ENCODE peak calls at places on chromosomes 2 and 18, in ten cellular contexts. K is body of pancreas, O is stomach, Y is heart left ventricle, L is adrenal gland, P is uterus, B is A549, Q is breast epithelium, I is ovary, F is right lobe of liver. E is an unnamed sample.

GRCh38 chr2:12980817-12981216 is 264.1 kb downstream of the TRIB2 start:
- DNase-seq in K (no peak), O (no peak), Y (no peak), L (no peak), P (no peak), B (no peak), Q (no peak), I (no peak), F (no peak), E (no peak)

GRCh38 chr18:57223160-57223870 is 76.4 kb downstream of the BOD1L2 start:
- DNase-seq in K (no peak), O (no peak), Y (no peak), L (no peak), P (no peak), B (peak), Q (no peak), I (no peak), F (no peak), E (no peak)

GRCh38 chr2:134080759-134081158 is 173.1 kb upstream of the MGAT5 start:
- DNase-seq in K (no peak), O (no peak), Y (no peak), L (no peak), P (no peak), B (no peak), Q (no peak), I (no peak), F (no peak), E (no peak)

GRCh38 chr2:61045999-61046398 is 19.7 kb upstream of the SANBR start:
- DNase-seq in K (no peak), O (no peak), Y (no peak), L (no peak), P (no peak), B (no peak), Q (no peak), I (no peak), F (no peak), E (no peak)

GRCh38 chr2:231348173-231348572 is 47.3 kb upstream of the B3GNT7 start:
- DNase-seq in K (no peak), O (peak), Y (no peak), L (no peak), P (no peak), B (peak), Q (no peak), I (no peak), F (peak), E (no peak)

GRCh38 chr2:40028792-40029488 is 249.9 kb upstream of the THUMPD2 start:
- DNase-seq in K (no peak), O (no peak), Y (no peak), L (no peak), P (no peak), B (no peak), Q (no peak), I (no peak), F (no peak), E (no peak)

GRCh38 chr2:109054865-109055264 is 65.8 kb upstream of the EDAR start:
- DNase-seq in K (no peak), O (no peak), Y (no peak), L (no peak), P (no peak), B (no peak), Q (no peak), I (no peak), F (no peak), E (no peak)

GRCh38 chr2:15223887-15224286 is 337.2 kb downstream of the NBAS start:
- DNase-seq in K (no peak), O (no peak), Y (no peak), L (no peak), P (no peak), B (peak), Q (no peak), I (no peak), F (no peak), E (no peak)

GRCh38 chr18:48153641-48154481 is 223.4 kb upstream of the SMAD2 start:
- DNase-seq in K (peak), O (peak), Y (no peak), L (no peak), P (no peak), B (peak), Q (no peak), I (peak), F (peak), E (peak)

GRCh38 chr18:29378739-29379138 is 1201.8 kb upstream of the CDH2 start:
- DNase-seq in K (no peak), O (no peak), Y (no peak), L (no peak), P (no peak), B (no peak), Q (no peak), I (no peak), F (no peak), E (no peak)

GRCh38 chr2:198036029-198036879 is 231.9 kb downstream of the PLCL1 start:
- DNase-seq in K (no peak), O (no peak), Y (no peak), L (no peak), P (no peak), B (no peak), Q (no peak), I (no peak), F (no peak), E (no peak)

GRCh38 chr2:126244937-126245336 is 411.0 kb upstream of the GYPC start:
- DNase-seq in K (peak), O (peak), Y (peak), L (peak), P (no peak), B (peak), Q (no peak), I (no peak), F (peak), E (peak)

GRCh38 chr2:28437918-28438317 is 45.3 kb downstream of the FOSL2 start:
- DNase-seq in K (no peak), O (no peak), Y (no peak), L (no peak), P (no peak), B (no peak), Q (no peak), I (no peak), F (no peak), E (no peak)

GRCh38 chr18:10475633-10476388 is 21.4 kb downstream of the APCDD1 start:
- DNase-seq in K (no peak), O (no peak), Y (no peak), L (no peak), P (no peak), B (no peak), Q (no peak), I (no peak), F (no peak), E (no peak)

GRCh38 chr18:42310956-42311355 is 355.9 kb downstream of the PIK3C3 start:
- DNase-seq in K (no peak), O (no peak), Y (peak), L (no peak), P (no peak), B (no peak), Q (no peak), I (no peak), F (no peak), E (peak)

GRCh38 chr2:179447839-179448447 is 183.3 kb upstream of the SESTD1 start:
- DNase-seq in K (no peak), O (no peak), Y (no peak), L (no peak), P (no peak), B (no peak), Q (no peak), I (no peak), F (no peak), E (no peak)

GRCh38 chr18:3916082-3916481 is 466.1 kb downstream of the TGIF1 start:
- DNase-seq in K (no peak), O (no peak), Y (peak), L (no peak), P (no peak), B (no peak), Q (no peak), I (no peak), F (no peak), E (no peak)

GRCh38 chr18:52219102-52219501 is 120.9 kb upstream of the DCC start:
- DNase-seq in K (no peak), O (no peak), Y (no peak), L (no peak), P (no peak), B (no peak), Q (no peak), I (no peak), F (no peak), E (no peak)

GRCh38 chr2:236852100-236852976 is 233.4 kb upstream of the COPS8 start:
- DNase-seq in K (peak), O (no peak), Y (peak), L (no peak), P (peak), B (no peak), Q (no peak), I (no peak), F (no peak), E (no peak)

GRCh38 chr2:30629866-30630265 is 177.4 kb downstream of the CAPN13 start:
- DNase-seq in K (no peak), O (no peak), Y (no peak), L (no peak), P (no peak), B (peak), Q (no peak), I (no peak), F (no peak), E (no peak)

GRCh38 chr2:26985807-26986206 is 15.4 kb downstream of the MAPRE3 start:
- DNase-seq in K (no peak), O (no peak), Y (no peak), L (no peak), P (no peak), B (no peak), Q (no peak), I (no peak), F (peak), E (no peak)

GRCh38 chr2:168044579-168044978 is 202.8 kb downstream of the STK39 start:
- DNase-seq in K (no peak), O (no peak), Y (no peak), L (no peak), P (no peak), B (no peak), Q (no peak), I (no peak), F (no peak), E (no peak)

GRCh38 chr2:233513953-233514655 is 52.5 kb downstream of the USP40 start:
- DNase-seq in K (peak), O (peak), Y (no peak), L (no peak), P (no peak), B (no peak), Q (no peak), I (no peak), F (no peak), E (no peak)

GRCh38 chr2:161709428-161709827 is 85.2 kb downstream of the SLC4A10 start:
- DNase-seq in K (no peak), O (no peak), Y (no peak), L (no peak), P (no peak), B (no peak), Q (no peak), I (no peak), F (no peak), E (no peak)

GRCh38 chr2:6290212-6290611 is 575.5 kb downstream of the CMPK2 start:
- DNase-seq in K (no peak), O (no peak), Y (no peak), L (no peak), P (no peak), B (no peak), Q (no peak), I (no peak), F (no peak), E (no peak)

GRCh38 chr2:172088245-172089004 is 3.1 kb downstream of the DLX1 start:
- DNase-seq in K (no peak), O (no peak), Y (no peak), L (no peak), P (no peak), B (no peak), Q (no peak), I (no peak), F (no peak), E (no peak)

GRCh38 chr2:172090044-172090946 is 5.0 kb downstream of the DLX1 start:
- DNase-seq in K (no peak), O (no peak), Y (no peak), L (no peak), P (no peak), B (no peak), Q (no peak), I (no peak), F (no peak), E (no peak)

GRCh38 chr2:172089005-172089504 is 3.7 kb downstream of the DLX1 start:
- DNase-seq in K (no peak), O (no peak), Y (no peak), L (no peak), P (no peak), B (no peak), Q (no peak), I (no peak), F (no peak), E (no peak)

GRCh38 chr2:172090947-172091625 is 5.8 kb downstream of the DLX1 start:
- DNase-seq in K (no peak), O (no peak), Y (no peak), L (no peak), P (no peak), B (no peak), Q (no peak), I (no peak), F (no peak), E (no peak)

GRCh38 chr2:172089633-172090032 is 4.3 kb downstream of the DLX1 start:
- DNase-seq in K (no peak), O (no peak), Y (no peak), L (no peak), P (no peak), B (no peak), Q (no peak), I (no peak), F (no peak), E (no peak)
- TF ChIP-seq POLR2A in K (no peak), O (no peak), Y (no peak), L (no peak), P (no peak), B (no peak), Q (no peak), I (no peak), F (no peak), E (no peak)

DNA sequence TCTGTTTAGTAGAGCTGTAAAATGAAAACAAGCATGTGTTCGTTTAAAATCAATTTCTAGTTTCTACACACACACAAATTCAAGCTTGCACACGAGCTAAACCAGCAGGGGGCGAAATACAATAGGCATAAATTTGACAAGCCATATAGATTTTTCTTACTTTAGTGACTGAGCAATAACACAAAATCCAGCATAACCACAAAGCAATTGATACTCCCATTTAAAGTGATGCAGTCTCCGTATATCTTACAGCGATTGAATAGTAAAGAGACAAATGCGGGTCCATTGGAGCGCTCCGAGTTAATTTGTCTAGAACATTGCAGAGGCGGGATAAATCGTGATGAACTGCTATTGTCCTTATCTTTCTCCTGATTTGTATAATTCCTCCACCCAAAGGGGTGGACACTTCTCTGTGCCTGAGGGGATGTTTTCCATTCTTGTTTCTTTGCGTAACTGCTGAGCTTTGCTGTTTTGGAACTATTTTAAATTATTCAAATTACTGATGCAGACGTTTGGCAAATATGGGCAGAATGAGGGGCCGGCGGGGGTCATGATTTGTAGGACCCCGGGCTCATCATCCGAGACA is 1.2 kb upstream of the AFTPH start:
- DNase-seq in K (peak), O (peak), Y (peak), L (peak), P (peak), B (peak), Q (peak), I (peak), F (peak), E (peak)
- H3K27ac ChIP-seq in K (peak), O (peak), Y (no peak), L (no peak), P (peak), B (peak), Q (no peak), I (no peak), F (peak), E (peak)

GRCh38 chr18:712401-713134 is at the start of gene ENOSF1:
- DNase-seq in K (peak), O (peak), Y (peak), L (peak), P (peak), B (peak), Q (peak), I (peak), F (peak), E (peak)
- TF ChIP-seq POLR2A in K (peak), O (no peak), Y (peak), L (peak), P (peak), B (peak), Q (peak), I (peak), F (peak), E (peak)

DNA sequence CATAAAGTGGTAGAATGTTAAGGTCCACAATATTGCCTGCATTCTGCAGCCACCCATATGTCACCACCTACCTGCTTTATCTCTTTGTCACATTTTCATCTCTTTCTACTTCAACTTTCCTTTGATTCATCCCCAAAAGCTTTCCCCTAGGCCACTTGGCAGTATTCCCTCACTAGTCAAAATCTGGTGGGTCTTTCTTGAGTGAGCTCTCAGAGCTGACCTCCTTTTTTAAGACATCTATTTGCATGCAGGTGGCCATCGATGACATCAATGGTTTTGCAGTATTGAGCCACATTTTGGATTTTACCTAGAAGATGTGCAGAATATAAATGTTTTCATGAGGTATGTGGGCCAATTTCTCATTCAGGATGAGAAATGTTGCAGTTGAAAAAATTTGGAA is 133.4 kb upstream of the REG3A start:
- DNase-seq in K (no peak), O (no peak), Y (no peak), L (no peak), P (no peak), B (no peak), Q (no peak), I (no peak), F (no peak), E (no peak)
- H3K27ac ChIP-seq in K (no peak), O (no peak), Y (no peak), L (no peak), P (no peak), B (no peak), Q (no peak), I (no peak), F (no peak), E (no peak)

E was measured in gastrocnemius medialis.